ENCODE peak calls at places on chromosomes 3 and 15, in six cellular contexts. D, T, M, F, K and X are unnamed samples.
A peak's percentile ranks its signal among the peaks of the same experiment; 100 is the strongest.

GRCh38 chr3:116777181-116777840 is 67.7 kb downstream of the TUSC7 start:
- DNase-seq in D (no peak), T (no peak), M (no peak), F (peak; percentile 4), K (no peak), X (no peak)

GRCh38 chr15:90376789-90377188 is 11.3 kb upstream of the IQGAP1 start:
- DNase-seq in D (peak; percentile 59), T (no peak), M (no peak), F (no peak), K (peak; percentile 32), X (no peak)

GRCh38 chr15:64842099-64842940 is 605 bp downstream of the PLEKHO2 start:
- DNase-seq in D (no peak), T (no peak), M (no peak), F (peak; percentile 38), K (no peak), X (peak; percentile 25)

GRCh38 chr3:76134166-76134565 is 348.8 kb upstream of the ZNF717 start:
- DNase-seq in D (no peak), T (no peak), M (no peak), F (no peak), K (no peak), X (no peak)

GRCh38 chr3:71584216-71585061 is 911 bp upstream of the FOXP1 start:
- DNase-seq in D (peak; percentile 10), T (no peak), M (no peak), F (peak; percentile 69), K (no peak), X (peak; percentile 28)

GRCh38 chr3:197297020-197297419 is 1.4 kb downstream of the DLG1 start:
- DNase-seq in D (no peak), T (no peak), M (no peak), F (no peak), K (no peak), X (no peak)

GRCh38 chr3:195461518-195462307 is 18.9 kb upstream of the ACAP2 start:
- DNase-seq in D (no peak), T (no peak), M (no peak), F (no peak), K (no peak), X (no peak)

GRCh38 chr3:159711560-159712333 is 276.9 kb upstream of the IL12A start:
- DNase-seq in D (no peak), T (no peak), M (peak; percentile 21), F (peak; percentile 91), K (no peak), X (no peak)

GRCh38 chr3:132034486-132035464 is at the start of gene CPNE4:
- DNase-seq in D (peak; percentile 10), T (peak; percentile 89), M (peak; percentile 17), F (peak; percentile 84), K (no peak), X (peak; percentile 48)

GRCh38 chr3:55486101-55486856 is 827 bp downstream of the WNT5A start:
- DNase-seq in D (no peak), T (no peak), M (no peak), F (peak; percentile 91), K (no peak), X (no peak)

GRCh38 chr3:188807002-188807401 is 364.8 kb upstream of the TPRG1 start:
- DNase-seq in D (no peak), T (no peak), M (no peak), F (peak; percentile 41), K (no peak), X (no peak)

GRCh38 chr3:154889227-154889634 is 190.9 kb upstream of the MME start:
- DNase-seq in D (no peak), T (no peak), M (no peak), F (no peak), K (no peak), X (no peak)

GRCh38 chr15:70061086-70061370 is 36.7 kb downstream of the TLE3 start:
- DNase-seq in D (no peak), T (no peak), M (no peak), F (no peak), K (no peak), X (no peak)

GRCh38 chr15:62068071-62068786 is 1.5 kb downstream of the C2CD4A start:
- DNase-seq in D (no peak), T (peak; percentile 11), M (no peak), F (peak; percentile 29), K (no peak), X (peak; percentile 40)

GRCh38 chr3:37558580-37558979 is 303.1 kb upstream of the CTDSPL start:
- DNase-seq in D (no peak), T (no peak), M (no peak), F (no peak), K (no peak), X (no peak)

GRCh38 chr15:98914626-98915025 is 93.0 kb downstream of the PGPEP1L start:
- DNase-seq in D (no peak), T (no peak), M (peak; percentile 40), F (peak; percentile 83), K (no peak), X (no peak)

GRCh38 chr3:190321789-190322603 is at the start of gene CLDN1:
- DNase-seq in D (peak; percentile 41), T (peak; percentile 46), M (no peak), F (peak; percentile 81), K (peak; percentile 37), X (peak; percentile 16)

GRCh38 chr3:125622381-125622788 is 27.1 kb upstream of the OSBPL11 start:
- DNase-seq in D (no peak), T (no peak), M (no peak), F (no peak), K (no peak), X (no peak)